ENCODE peak calls at places on chromosomes 13 and 19, in eight cellular contexts. U is right cardiac atrium; F is K562; Y is CD4-positive, alpha-beta T cell; Q is epithelial cell of esophagus; P is activated B cell treated with CpG ODN at 0.5 μM for 24 hours; Z is stimulated activated naive B cell treated with anti-CD40 and anti-IgM and Interleukin-4, amounts not matched to agents 10 μg/mL and 1 μg/mL and 100 μg/mL, for 72 hours; X is Caco-2. O is an unnamed sample.

GRCh38 chr19:34232566-34233481 is 21.5 kb upstream of the GARRE1 start:
- DNase-seq in U (peak), F (peak), Y (no peak), Q (peak), P (no peak), Z (no peak), X (no peak), O (no peak)

GRCh38 chr19:16943942-16944625 is 55.3 kb downstream of the F2RL3 start:
- DNase-seq in U (no peak), F (peak), Y (no peak), Q (no peak), P (no peak), Z (no peak), X (no peak), O (no peak)

GRCh38 chr13:39952244-39953233 is 297.1 kb downstream of the COG6 start:
- DNase-seq in U (no peak), F (no peak), Y (no peak), Q (no peak), P (no peak), Z (no peak), X (no peak), O (no peak)

GRCh38 chr13:99655351-99656091 is 154.2 kb downstream of the TM9SF2 start:
- DNase-seq in U (no peak), F (no peak), Y (no peak), Q (peak), P (no peak), Z (no peak), X (no peak), O (no peak)

GRCh38 chr13:113402471-113403254 is 38.7 kb upstream of the GRTP1 start:
- DNase-seq in U (no peak), F (no peak), Y (no peak), Q (no peak), P (no peak), Z (no peak), X (no peak), O (no peak)

GRCh38 chr13:75635621-75636338 is at the start of gene LMO7:
- DNase-seq in U (peak), F (peak), Y (peak), Q (peak), P (no peak), Z (peak), X (peak), O (peak)

GRCh38 chr13:41019027-41019487 is at the start of gene ELF1:
- DNase-seq in U (peak), F (peak), Y (peak), Q (peak), P (peak), Z (peak), X (peak), O (peak)

GRCh38 chr13:42876270-42876714 is 94.9 kb downstream of the FAM216B start:
- DNase-seq in U (no peak), F (no peak), Y (no peak), Q (no peak), P (no peak), Z (peak), X (no peak), O (no peak)